ENCODE peak calls at places on chromosomes 7 and 10, in ten cellular contexts. C is spleen, I is A549, X is left ventricle myocardium inferior, Z is substantia nigra, Q is dorsolateral prefrontal cortex, U is HL-60, J is psoas muscle, V is HCT116, G is fibroblast of lung. L is an unnamed sample.

GRCh38 chr10:118407026-118407425 is 64.9 kb upstream of the FAM204A start:
- DNase-seq in C (no peak), I (no peak), X (no peak), Z (no peak), Q (no peak), U (no peak), J (no peak), V (no peak), G (no peak), L (no peak)

GRCh38 chr7:55148571-55148970 is 129.8 kb downstream of the EGFR start:
- DNase-seq in C (no peak), I (no peak), X (no peak), Z (no peak), Q (no peak), U (no peak), J (no peak), V (no peak), G (peak), L (no peak)

GRCh38 chr10:73894245-73894971 is 16.5 kb upstream of the PLAU start:
- DNase-seq in C (no peak), I (no peak), X (no peak), Z (no peak), Q (no peak), U (no peak), J (no peak), V (no peak), G (peak), L (peak)

GRCh38 chr7:138975343-138976104 is 5.7 kb downstream of the KIAA1549 start:
- DNase-seq in C (no peak), I (no peak), X (no peak), Z (no peak), Q (no peak), U (no peak), J (no peak), V (no peak), G (no peak), L (no peak)

GRCh38 chr10:18582803-18583202 is 68.6 kb downstream of the NSUN6 start:
- DNase-seq in C (no peak), I (no peak), X (no peak), Z (no peak), Q (no peak), U (peak), J (no peak), V (no peak), G (peak), L (no peak)

GRCh38 chr7:43535031-43535451 is 47.9 kb upstream of the STK17A start:
- DNase-seq in C (no peak), I (no peak), X (no peak), Z (no peak), Q (no peak), U (no peak), J (no peak), V (no peak), G (peak), L (peak)

GRCh38 chr7:141042222-141043193 is 27.8 kb upstream of the MRPS33 start:
- DNase-seq in C (no peak), I (peak), X (no peak), Z (no peak), Q (no peak), U (no peak), J (no peak), V (no peak), G (no peak), L (peak)

GRCh38 chr7:78510580-78511188 is 712.1 kb downstream of the PHTF2 start:
- DNase-seq in C (no peak), I (peak), X (no peak), Z (no peak), Q (peak), U (peak), J (no peak), V (peak), G (peak), L (peak)

GRCh38 chr10:133378251-133379096 is 588 bp upstream of the PAOX start:
- DNase-seq in C (peak), I (peak), X (peak), Z (peak), Q (peak), U (peak), J (peak), V (no peak), G (peak), L (peak)

GRCh38 chr10:120963053-120963533 is 111.9 kb downstream of the WDR11 start:
- DNase-seq in C (no peak), I (no peak), X (no peak), Z (no peak), Q (no peak), U (no peak), J (no peak), V (no peak), G (no peak), L (no peak)

GRCh38 chr7:94748371-94748770 is 92.4 kb upstream of the SGCE start:
- DNase-seq in C (no peak), I (no peak), X (no peak), Z (no peak), Q (no peak), U (no peak), J (no peak), V (no peak), G (no peak), L (no peak)

GRCh38 chr10:86756511-86757109 is at the start of gene BMPR1A:
- DNase-seq in C (no peak), I (no peak), X (peak), Z (no peak), Q (no peak), U (no peak), J (no peak), V (no peak), G (no peak), L (no peak)

GRCh38 chr7:108809356-108809755 is 239.7 kb downstream of the DNAJB9 start:
- DNase-seq in C (no peak), I (no peak), X (no peak), Z (no peak), Q (no peak), U (no peak), J (no peak), V (no peak), G (no peak), L (no peak)

GRCh38 chr10:97499561-97500296 is 1.0 kb downstream of the UBTD1 start:
- DNase-seq in C (peak), I (peak), X (peak), Z (peak), Q (peak), U (peak), J (peak), V (no peak), G (peak), L (peak)

GRCh38 chr10:74022941-74023629 is 25.2 kb downstream of the VCL start:
- DNase-seq in C (no peak), I (no peak), X (no peak), Z (no peak), Q (no peak), U (no peak), J (no peak), V (no peak), G (no peak), L (no peak)

GRCh38 chr10:22053048-22053447 is 49.5 kb upstream of the DNAJC1 start:
- DNase-seq in C (no peak), I (no peak), X (no peak), Z (no peak), Q (no peak), U (no peak), J (no peak), V (no peak), G (no peak), L (no peak)

GRCh38 chr10:26721561-26721960 is 24.1 kb downstream of the PDSS1 start:
- DNase-seq in C (peak), I (no peak), X (no peak), Z (no peak), Q (no peak), U (no peak), J (no peak), V (no peak), G (no peak), L (no peak)

GRCh38 chr7:4764402-4765007 is 10.9 kb upstream of the AP5Z1 start:
- DNase-seq in C (peak), I (no peak), X (no peak), Z (no peak), Q (no peak), U (no peak), J (no peak), V (no peak), G (no peak), L (no peak)

GRCh38 chr7:138945806-138946205 is 35.4 kb downstream of the KIAA1549 start:
- DNase-seq in C (no peak), I (no peak), X (no peak), Z (no peak), Q (no peak), U (peak), J (no peak), V (no peak), G (no peak), L (no peak)

GRCh38 chr7:85103352-85103751 is 83.5 kb downstream of the SEMA3D start:
- DNase-seq in C (no peak), I (no peak), X (peak), Z (no peak), Q (no peak), U (no peak), J (no peak), V (peak), G (peak), L (peak)

GRCh38 chr10:60572511-60573194 is 183.0 kb upstream of the ANK3 start:
- DNase-seq in C (no peak), I (no peak), X (peak), Z (peak), Q (peak), U (no peak), J (no peak), V (no peak), G (peak), L (peak)

GRCh38 chr7:156618078-156618790 is 22.3 kb upstream of the RNF32 start:
- DNase-seq in C (no peak), I (no peak), X (no peak), Z (no peak), Q (no peak), U (no peak), J (no peak), V (no peak), G (no peak), L (no peak)

GRCh38 chr7:156621628-156622027 is 18.9 kb upstream of the RNF32 start:
- DNase-seq in C (no peak), I (no peak), X (no peak), Z (no peak), Q (no peak), U (no peak), J (no peak), V (no peak), G (no peak), L (no peak)

GRCh38 chr7:156617215-156617614 is 23.4 kb upstream of the RNF32 start:
- DNase-seq in C (no peak), I (no peak), X (no peak), Z (no peak), Q (no peak), U (no peak), J (no peak), V (no peak), G (no peak), L (no peak)

GRCh38 chr7:156618791-156619367 is 21.7 kb upstream of the RNF32 start:
- DNase-seq in C (no peak), I (no peak), X (no peak), Z (no peak), Q (no peak), U (no peak), J (no peak), V (no peak), G (no peak), L (no peak)

GRCh38 chr7:156620246-156620775 is 20.3 kb upstream of the RNF32 start:
- DNase-seq in C (no peak), I (no peak), X (no peak), Z (no peak), Q (no peak), U (no peak), J (no peak), V (no peak), G (no peak), L (no peak)
- H3K27ac ChIP-seq in C (no peak), I (no peak), X (no peak), Z (no peak), Q (no peak), U (no peak), J (no peak), V (no peak), G (no peak), L (no peak)

DNA sequence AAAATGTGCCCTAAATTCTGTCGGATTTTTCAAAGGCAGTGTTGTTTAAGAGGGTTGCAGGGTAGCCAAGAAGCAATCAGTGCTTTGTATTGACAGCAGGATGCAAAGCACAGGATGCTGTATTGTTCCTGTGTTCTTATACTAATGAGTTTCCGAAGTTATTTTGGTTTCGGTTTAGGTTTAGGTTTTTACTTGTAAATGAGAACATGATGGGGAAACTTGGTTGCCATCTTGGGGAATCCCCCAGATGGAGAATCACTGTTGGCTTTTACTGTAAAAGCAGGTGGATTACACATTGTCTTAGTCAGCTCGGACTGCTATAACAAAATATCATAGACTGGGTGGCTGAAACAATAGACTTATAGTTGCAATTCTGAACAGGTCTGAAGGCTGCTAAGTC is 72.1 kb downstream of the INHBA start:
- DNase-seq in C (no peak), I (no peak), X (no peak), Z (no peak), Q (no peak), U (no peak), J (no peak), V (no peak), G (no peak), L (no peak)
- H3K27ac ChIP-seq in C (no peak), I (no peak), X (no peak), Z (no peak), Q (no peak), U (no peak), J (no peak), V (no peak), G (no peak), L (no peak)

GRCh38 chr10:125115409-125115808 is 45.0 kb downstream of the CTBP2 start:
- DNase-seq in C (peak), I (no peak), X (no peak), Z (no peak), Q (no peak), U (no peak), J (no peak), V (no peak), G (no peak), L (no peak)

GRCh38 chr10:125116041-125116649 is 44.2 kb downstream of the CTBP2 start:
- DNase-seq in C (peak), I (no peak), X (no peak), Z (no peak), Q (no peak), U (no peak), J (no peak), V (no peak), G (no peak), L (no peak)

GRCh38 chr10:125112697-125113494 is 47.5 kb downstream of the CTBP2 start:
- DNase-seq in C (no peak), I (no peak), X (no peak), Z (no peak), Q (no peak), U (no peak), J (no peak), V (no peak), G (no peak), L (peak)

GRCh38 chr10:125114761-125115391 is 45.5 kb downstream of the CTBP2 start:
- DNase-seq in C (no peak), I (no peak), X (no peak), Z (no peak), Q (no peak), U (no peak), J (no peak), V (no peak), G (peak), L (no peak)

DNA sequence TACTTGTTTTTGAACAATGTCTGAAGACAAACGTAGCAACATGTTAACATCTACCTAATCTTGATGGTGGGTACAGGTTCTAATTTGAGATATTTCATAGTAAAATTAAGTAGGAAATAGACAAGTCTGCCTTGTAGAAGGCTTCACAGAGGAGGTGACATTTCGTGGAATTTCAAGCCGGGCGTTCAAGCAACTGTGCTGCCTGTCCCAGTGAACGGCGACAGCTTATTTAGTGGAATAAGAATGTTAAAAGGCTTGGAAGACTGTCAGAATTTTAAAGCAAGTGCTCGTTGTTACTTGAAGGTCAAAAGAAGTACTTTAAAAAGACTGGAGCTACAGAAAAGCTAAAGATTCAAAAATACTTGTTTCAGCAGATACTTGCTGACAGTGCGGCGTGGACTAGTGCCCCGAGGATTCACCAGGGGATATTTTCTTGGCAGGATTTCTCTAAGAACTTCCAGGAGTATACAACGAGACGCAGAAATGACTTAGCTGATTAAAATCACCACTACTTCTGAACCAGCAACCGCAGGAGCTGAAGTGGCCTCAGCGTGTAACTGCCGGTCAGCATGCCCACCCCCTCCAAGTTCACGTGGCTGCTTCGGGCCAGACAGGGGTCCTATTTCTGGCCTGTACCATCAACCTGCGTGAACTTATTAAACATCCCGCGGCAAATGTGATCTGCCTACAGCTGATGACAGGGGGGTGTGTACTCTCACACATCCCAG is 46.5 kb downstream of the CTBP2 start:
- DNase-seq in C (no peak), I (no peak), X (no peak), Z (no peak), Q (no peak), U (no peak), J (no peak), V (no peak), G (peak), L (peak)
- H3K27ac ChIP-seq in C (peak), I (no peak), X (peak), Z (no peak), Q (peak), U (no peak), J (peak), V (no peak), G (peak), L (peak)

GRCh38 chr10:124156524-124157225 is 63.3 kb upstream of the CHST15 start:
- DNase-seq in C (peak), I (no peak), X (peak), Z (peak), Q (no peak), U (no peak), J (peak), V (no peak), G (no peak), L (no peak)
- H3K27ac ChIP-seq in C (peak), I (no peak), X (peak), Z (no peak), Q (no peak), U (no peak), J (peak), V (peak), G (no peak), L (no peak)

GRCh38 chr7:74567318-74567668 is 90.2 kb upstream of the GTF2I start:
- DNase-seq in C (no peak), I (no peak), X (no peak), Z (no peak), Q (no peak), U (no peak), J (no peak), V (no peak), G (no peak), L (no peak)

GRCh38 chr7:74560081-74560719 is 97.3 kb upstream of the GTF2I start:
- DNase-seq in C (no peak), I (no peak), X (no peak), Z (no peak), Q (no peak), U (no peak), J (no peak), V (no peak), G (no peak), L (no peak)

GRCh38 chr7:74561898-74562613 is 95.5 kb upstream of the GTF2I start:
- DNase-seq in C (no peak), I (no peak), X (no peak), Z (no peak), Q (no peak), U (no peak), J (no peak), V (no peak), G (no peak), L (no peak)
- H3K27ac ChIP-seq in C (no peak), I (no peak), X (no peak), Z (no peak), Q (no peak), U (no peak), J (peak), V (no peak), G (no peak), L (no peak)

DNA sequence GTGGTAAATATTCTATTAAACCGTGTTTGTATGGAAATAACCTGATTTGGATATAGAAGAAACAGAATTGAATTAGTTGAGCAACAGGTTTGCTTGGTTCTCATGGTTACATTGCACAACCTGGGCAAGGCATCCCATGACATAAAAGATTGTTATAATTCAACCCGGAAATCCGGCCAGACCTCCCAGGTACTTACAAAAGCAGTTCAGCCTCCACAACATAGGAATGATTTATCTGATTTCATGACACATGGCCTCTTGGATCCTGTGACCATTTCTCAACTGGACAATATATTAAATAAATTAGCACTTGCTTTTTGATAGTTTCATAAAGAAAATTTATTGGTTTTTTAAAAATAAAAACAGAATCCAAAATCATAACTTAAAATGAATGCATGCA is 55.1 kb upstream of the PTPN12 start:
- DNase-seq in C (no peak), I (peak), X (no peak), Z (no peak), Q (no peak), U (peak), J (no peak), V (no peak), G (no peak), L (peak)
- H3K27ac ChIP-seq in C (peak), I (peak), X (no peak), Z (no peak), Q (no peak), U (peak), J (no peak), V (no peak), G (no peak), L (no peak)

GRCh38 chr10:68856352-68856751 is 29.0 kb downstream of the STOX1 start:
- DNase-seq in C (no peak), I (no peak), X (no peak), Z (no peak), Q (no peak), U (no peak), J (no peak), V (no peak), G (no peak), L (no peak)
- H3K27ac ChIP-seq in C (no peak), I (no peak), X (no peak), Z (no peak), Q (no peak), U (no peak), J (no peak), V (no peak), G (no peak), L (no peak)

DNA sequence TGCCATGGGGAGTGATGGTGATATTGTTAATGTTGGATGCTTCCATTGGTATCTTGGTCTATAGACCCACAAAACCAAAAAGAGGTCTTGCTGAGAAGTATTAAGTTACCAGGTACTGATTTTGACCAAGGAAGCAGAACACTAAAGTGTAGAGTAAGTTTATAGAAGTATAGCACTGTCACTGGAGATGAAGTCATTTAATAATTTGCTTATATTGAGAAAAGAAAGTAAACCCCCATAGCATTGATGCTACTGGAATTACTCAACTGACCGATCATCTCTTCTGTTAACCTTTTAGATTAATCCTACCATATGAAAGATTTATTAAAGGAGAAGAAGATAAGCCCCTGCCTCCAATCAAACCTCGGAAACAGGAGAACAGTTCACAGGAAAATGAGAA is 183.2 kb downstream of the RTKN2 start:
- DNase-seq in C (no peak), I (no peak), X (no peak), Z (no peak), Q (no peak), U (no peak), J (no peak), V (no peak), G (no peak), L (no peak)
- H3K27ac ChIP-seq in C (peak), I (no peak), X (peak), Z (no peak), Q (no peak), U (no peak), J (peak), V (no peak), G (peak), L (peak)

DNA sequence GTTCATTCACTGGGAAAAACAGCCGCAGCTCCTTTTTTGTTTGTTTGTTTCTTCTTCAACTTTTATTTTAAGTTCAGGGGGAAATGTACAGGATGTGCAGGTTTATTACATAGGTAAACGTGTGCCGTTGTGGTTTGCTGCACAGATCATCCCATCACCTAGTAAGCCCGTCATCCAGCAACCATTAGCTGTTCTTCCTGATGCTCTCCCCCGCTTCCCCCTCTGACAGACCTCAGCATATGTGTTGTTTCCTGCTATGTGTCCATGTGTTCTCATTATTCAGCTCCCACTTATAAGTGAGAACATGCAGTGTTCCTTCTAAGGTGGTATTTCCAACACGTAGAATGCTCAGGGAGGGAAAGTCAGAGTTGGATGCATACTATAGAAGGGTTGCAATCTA is 278.3 kb downstream of the REEP3 start:
- DNase-seq in C (no peak), I (no peak), X (no peak), Z (no peak), Q (no peak), U (no peak), J (no peak), V (no peak), G (no peak), L (no peak)
- H3K27ac ChIP-seq in C (peak), I (no peak), X (peak), Z (no peak), Q (no peak), U (no peak), J (no peak), V (no peak), G (no peak), L (peak)